ENCODE peak calls at places on chromosomes 16 and 17, in five cellular contexts. V is Peyer's patch, A is MM.1S, G is GM12878, Z is breast epithelium. C is an unnamed sample.

GRCh38 chr16:19853973-19854876 is 30.4 kb downstream of the GPRC5B start:
- DNase-seq in A (no peak), G (no peak), Z (no peak), V (no peak), C (no peak)

GRCh38 chr17:63701477-63702222 is 1.7 kb upstream of the LIMD2 start:
- DNase-seq in A (no peak), Z (no peak), V (no peak), G (no peak), C (no peak)

GRCh38 chr17:78022425-78022824 is 63.9 kb downstream of the TNRC6C start:
- DNase-seq in G (no peak), A (no peak), V (no peak), Z (no peak), C (no peak)

GRCh38 chr17:82031885-82032627 is 578 bp downstream of the RAC3 start:
- DNase-seq in Z (no peak), A (peak), G (no peak), V (peak), C (peak)

GRCh38 chr16:50666658-50667496 is 14.2 kb downstream of the SNX20 start:
- DNase-seq in G (peak), A (no peak), Z (no peak), V (no peak), C (no peak)

GRCh38 chr16:57592591-57593003 is 35.8 kb upstream of the ADGRG1 start:
- DNase-seq in G (no peak), V (peak), Z (no peak), A (peak), C (no peak)

GRCh38 chr17:42879596-42879985 is 21.0 kb upstream of the G6PC1 start:
- DNase-seq in A (no peak), Z (no peak), V (no peak), G (no peak), C (no peak)

GRCh38 chr16:25192096-25192495 is 24.7 kb upstream of the AQP8 start:
- DNase-seq in G (no peak), V (no peak), A (no peak), Z (no peak), C (no peak)

GRCh38 chr17:15321556-15322250 is 19.7 kb downstream of the TEKT3 start:
- DNase-seq in A (no peak), Z (no peak), G (no peak), V (no peak), C (no peak)

GRCh38 chr17:79647456-79647915 is 36.6 kb upstream of the RBFOX3 start:
- DNase-seq in Z (peak), G (no peak), V (no peak), A (no peak), C (no peak)

GRCh38 chr16:51151951-51152663 is 1.0 kb upstream of the SALL1 start:
- DNase-seq in Z (no peak), G (no peak), V (no peak), A (no peak), C (no peak)

DNA sequence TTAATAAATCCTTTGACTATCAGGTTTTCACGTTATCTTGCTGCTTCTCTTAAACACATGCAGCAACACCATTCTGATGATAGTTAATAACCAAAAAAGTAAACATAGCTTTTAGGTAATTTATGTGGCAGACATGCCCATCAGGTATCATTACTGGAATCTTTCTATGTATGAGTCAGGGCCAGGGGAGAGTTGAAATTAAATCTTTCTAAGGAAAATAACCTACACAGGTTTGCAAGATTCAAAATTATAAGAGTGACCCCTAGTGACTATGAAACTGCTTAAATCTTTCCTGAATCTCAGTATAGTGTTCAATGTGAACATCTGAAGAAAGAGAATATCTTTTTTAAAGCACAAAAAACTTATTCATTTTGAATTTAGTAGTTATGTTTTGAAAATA is 666.6 kb downstream of the CDH11 start:
- DNase-seq in A (no peak), V (no peak), Z (no peak), G (no peak), C (no peak)
- TF ChIP-seq CTCF in A (no peak), V (no peak), Z (no peak), G (no peak), C (no peak)

GRCh38 chr16:70746040-70746707 is 54.8 kb downstream of the VAC14 start:
- DNase-seq in Z (peak), G (no peak), A (no peak), V (no peak), C (peak)
- H3K27ac ChIP-seq in Z (peak), G (no peak), A (no peak), V (peak), C (peak)

GRCh38 chr16:66682271-66682670 is 14.3 kb downstream of the CMTM4 start:
- DNase-seq in A (no peak), V (no peak), G (no peak), Z (no peak), C (no peak)
- TF ChIP-seq CTCF in A (no peak), V (no peak), G (no peak), Z (no peak), C (no peak)

GRCh38 chr17:60627113-60627512 is 27.1 kb downstream of the PPM1D start:
- DNase-seq in A (no peak), G (no peak), V (no peak), Z (no peak), C (no peak)

GRCh38 chr17:60630352-60630751 is 30.4 kb downstream of the PPM1D start:
- DNase-seq in G (no peak), V (no peak), A (no peak), Z (no peak), C (no peak)

GRCh38 chr17:60631119-60631518 is 31.1 kb downstream of the PPM1D start:
- DNase-seq in G (no peak), A (no peak), V (no peak), Z (no peak), C (no peak)

GRCh38 chr17:60628252-60628889 is 28.4 kb downstream of the PPM1D start:
- DNase-seq in Z (no peak), V (no peak), A (no peak), G (no peak), C (no peak)

DNA sequence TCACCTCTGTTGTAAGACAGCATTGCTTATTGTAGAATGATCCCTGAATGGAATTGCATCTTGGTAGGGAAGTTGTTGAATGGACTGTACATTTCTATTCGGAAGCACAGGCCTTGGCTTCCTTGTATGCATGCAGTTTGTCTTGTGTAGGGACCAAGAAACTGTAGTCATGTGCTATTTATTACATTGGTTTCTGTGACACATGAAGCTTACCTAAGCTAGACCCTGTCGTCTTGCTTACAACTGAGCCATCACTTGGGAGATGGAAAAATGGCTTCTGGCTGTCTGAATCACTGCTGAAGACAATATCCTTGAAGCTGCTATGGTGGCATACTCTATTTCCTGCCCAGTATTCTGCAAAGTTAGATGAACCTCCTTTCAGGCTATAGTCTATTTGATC is 29.1 kb downstream of the PPM1D start:
- DNase-seq in Z (no peak), V (no peak), A (no peak), G (no peak), C (no peak)
- H3K27ac ChIP-seq in Z (no peak), V (no peak), A (no peak), G (no peak), C (no peak)

DNA sequence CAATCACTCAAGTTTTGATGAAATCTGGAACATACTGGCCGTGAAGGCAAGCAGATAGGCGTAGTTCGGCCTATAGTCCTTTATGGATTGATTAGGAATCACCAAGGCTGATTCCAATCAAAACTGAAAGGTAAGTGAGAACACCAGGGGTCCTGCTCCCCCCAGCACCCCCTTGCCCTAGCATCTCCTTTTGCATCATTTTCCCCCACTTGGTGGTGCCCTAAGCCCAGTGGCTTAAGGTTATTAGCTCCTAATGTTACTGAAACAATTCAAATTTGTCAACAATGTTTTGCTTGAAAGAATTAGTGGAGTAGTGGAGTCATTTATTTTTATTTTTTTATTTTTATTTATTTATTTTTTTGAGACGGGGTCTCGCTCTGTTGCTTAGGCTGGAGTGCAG is 4.9 kb downstream of the SLFN14 start:
- DNase-seq in Z (no peak), G (no peak), A (no peak), V (no peak), C (no peak)
- TF ChIP-seq CTCF in Z (no peak), G (peak), A (peak), V (no peak), C (no peak)

DNA sequence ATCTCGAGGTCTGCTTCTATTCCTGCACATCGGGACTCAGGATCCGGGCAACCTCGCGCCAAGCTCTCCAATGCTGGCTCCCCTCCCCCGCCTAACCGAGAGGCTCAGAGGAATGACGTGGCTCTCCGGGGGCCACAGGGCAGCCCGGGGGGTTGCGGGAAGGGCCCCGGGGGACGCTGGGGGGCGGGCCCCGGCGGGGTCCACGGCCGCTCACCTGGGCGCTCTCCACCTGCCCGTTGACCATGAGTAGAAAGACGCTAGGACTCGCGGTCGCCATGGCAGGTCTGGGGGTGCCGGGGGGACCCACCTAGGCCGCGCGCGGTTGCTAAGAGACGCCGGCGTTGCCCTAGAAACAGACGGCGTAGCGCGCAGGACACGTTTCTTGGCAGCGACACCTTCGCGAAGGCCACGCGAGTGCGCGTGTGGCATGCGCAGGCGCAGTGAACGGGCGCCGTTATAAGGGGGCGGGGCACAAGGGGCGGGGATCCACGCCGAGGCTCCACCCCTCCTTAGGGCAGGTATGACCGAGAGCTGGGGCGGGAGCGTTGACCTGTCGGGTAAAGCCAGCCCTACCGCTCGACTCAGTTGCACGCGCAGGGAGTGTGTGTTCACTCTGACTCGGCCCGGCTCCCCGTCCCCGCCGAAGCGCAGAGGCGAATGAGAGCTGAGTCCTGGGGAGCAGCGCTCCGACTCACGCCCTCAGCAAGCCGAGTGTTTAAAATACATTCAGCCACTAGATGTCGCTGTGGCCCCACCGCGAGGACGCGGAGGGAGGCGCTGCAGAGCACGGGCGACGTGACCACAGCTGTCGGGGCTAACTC is at the start of gene B9D1:
- DNase-seq in V (peak), G (peak), Z (peak), A (peak), C (peak)
- H3K27ac ChIP-seq in V (peak), G (no peak), Z (peak), A (peak), C (peak)

DNA sequence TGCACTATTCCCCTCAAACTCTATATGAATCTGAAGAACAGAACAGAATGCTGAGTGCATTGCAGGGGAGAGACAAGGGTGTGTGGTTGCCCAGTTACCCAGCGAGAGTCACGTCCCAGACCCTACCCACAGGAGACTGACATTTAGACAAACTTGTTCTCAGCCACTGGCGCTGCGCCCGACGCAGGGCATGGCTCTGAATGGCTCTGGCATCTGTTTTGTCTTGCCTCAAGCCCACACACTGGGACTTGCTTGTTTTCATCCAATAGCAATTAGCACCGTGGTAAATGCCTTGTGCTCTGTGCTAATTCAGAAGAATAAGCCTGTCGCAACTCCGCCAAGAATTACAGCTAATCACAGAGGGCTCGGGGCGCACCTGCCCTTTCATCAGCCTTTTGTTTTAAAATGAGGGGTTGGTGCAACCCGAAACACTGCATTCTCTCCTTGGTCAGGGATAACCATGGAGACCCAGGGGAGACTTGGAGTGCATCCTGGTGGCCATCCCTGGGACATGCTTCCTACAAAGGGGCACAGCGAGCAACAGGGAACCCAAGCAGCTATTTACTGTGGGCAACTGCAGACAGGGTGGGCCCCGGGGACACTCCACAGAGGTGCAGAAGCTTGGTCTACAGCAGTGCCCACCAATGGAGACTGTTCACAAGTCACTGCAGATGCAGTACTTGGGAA is 220.5 kb upstream of the ZFHX3 start:
- DNase-seq in G (no peak), A (no peak), Z (no peak), V (no peak), C (no peak)
- TF ChIP-seq CTCF in G (no peak), A (no peak), Z (no peak), V (no peak), C (no peak)

DNA sequence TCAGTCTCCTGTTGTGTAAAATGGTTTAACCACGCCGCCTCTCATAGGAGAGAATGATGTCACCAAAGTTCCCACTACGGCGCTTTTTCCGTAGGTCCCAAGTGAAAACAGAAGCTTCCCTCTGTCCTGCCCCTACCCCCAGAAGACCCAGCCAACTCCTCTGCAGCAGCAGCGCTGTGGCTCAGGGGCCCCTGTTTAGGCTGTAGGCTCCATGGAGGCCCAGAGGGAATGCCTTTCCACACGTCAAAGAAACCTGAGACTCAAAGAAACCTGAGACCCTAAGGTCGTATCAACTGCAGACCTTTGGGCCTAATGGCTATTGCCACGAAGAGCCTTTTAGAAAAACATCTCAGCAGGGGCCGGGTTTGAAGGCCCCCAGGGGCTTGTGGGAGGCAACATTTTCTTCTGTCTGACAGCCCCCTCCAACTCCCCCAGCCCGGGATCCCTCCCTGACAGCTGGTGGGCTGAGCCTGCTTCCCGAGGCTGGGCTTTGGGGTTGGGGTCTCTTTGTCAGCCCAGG is 43.1 kb upstream of the MEAK7 start:
- DNase-seq in V (no peak), Z (no peak), G (no peak), A (no peak), C (no peak)
- H3K27ac ChIP-seq in V (no peak), Z (no peak), G (no peak), A (no peak), C (no peak)

GRCh38 chr16:836221-836620 is 35.7 kb upstream of the GNG13 start:
- DNase-seq in G (no peak), A (no peak), V (no peak), Z (no peak), C (no peak)
- TF ChIP-seq CTCF in G (no peak), A (no peak), V (no peak), Z (no peak), C (no peak)

DNA sequence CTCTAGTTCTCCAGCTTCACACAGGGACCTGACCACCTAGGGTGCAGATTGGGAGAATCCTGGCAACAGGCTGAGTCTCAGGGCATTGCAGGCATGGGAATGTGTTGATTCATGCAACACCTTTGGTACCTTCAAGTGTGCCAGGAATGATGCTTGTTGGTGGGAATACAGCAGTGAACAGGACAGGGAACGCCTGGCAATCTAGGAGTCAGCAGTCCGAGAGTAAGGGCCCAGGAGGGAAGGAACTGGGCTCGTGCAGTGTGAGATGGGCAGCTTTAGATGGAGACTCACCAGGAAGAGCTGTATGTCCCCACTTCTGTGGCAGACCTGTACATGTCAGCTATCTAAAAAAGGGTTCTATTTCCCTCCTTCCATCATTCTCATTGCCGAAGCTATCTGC is 12.0 kb upstream of the MRC2 start:
- DNase-seq in A (no peak), V (no peak), Z (no peak), G (no peak), C (no peak)
- H3K27ac ChIP-seq in A (no peak), V (no peak), Z (no peak), G (no peak), C (no peak)